ENCODE peak calls at places on chromosomes 13 and 19, in five cellular contexts. One of them, this sample, is unnamed.

GRCh38 chr13:51845574-51846318 is 769 bp upstream of the TMEM272 start:
- DNase-seq in ovary: no peak
- DNase-seq in AG09309: no peak
- DNase-seq in mucosa of descending colon: no peak
- DNase-seq in gastrocnemius medialis: no peak
- DNase-seq in this sample: no peak

GRCh38 chr13:19959141-19959830 is 759 bp downstream of the ZMYM2 start:
- DNase-seq in mucosa of descending colon: peak; percentile 84
- DNase-seq in ovary: peak; percentile 74
- DNase-seq in AG09309: no peak
- DNase-seq in gastrocnemius medialis: peak; percentile 42
- DNase-seq in this sample: no peak

GRCh38 chr13:23440821-23441608 is 7.5 kb upstream of the SACS start:
- DNase-seq in AG09309: no peak
- DNase-seq in mucosa of descending colon: no peak
- DNase-seq in gastrocnemius medialis: peak; percentile 84
- DNase-seq in ovary: no peak
- DNase-seq in this sample: no peak

GRCh38 chr13:43159007-43159406 is 135.6 kb downstream of the DNAJC15 start:
- DNase-seq in gastrocnemius medialis: no peak
- DNase-seq in ovary: no peak
- DNase-seq in AG09309: no peak
- DNase-seq in mucosa of descending colon: no peak
- DNase-seq in this sample: no peak

GRCh38 chr19:49954092-49954825 is 6.7 kb downstream of the SIGLEC11 start:
- DNase-seq in AG09309: no peak
- DNase-seq in mucosa of descending colon: peak; percentile 12
- DNase-seq in gastrocnemius medialis: no peak
- DNase-seq in ovary: peak; percentile 70
- DNase-seq in this sample: no peak

GRCh38 chr19:49256691-49257090 is 68.3 kb downstream of the SLC6A16 start:
- DNase-seq in AG09309: no peak
- DNase-seq in gastrocnemius medialis: no peak
- DNase-seq in ovary: no peak
- DNase-seq in mucosa of descending colon: no peak
- DNase-seq in this sample: no peak

GRCh38 chr13:69912576-69913074 is 195.0 kb upstream of the ATXN8OS start:
- DNase-seq in gastrocnemius medialis: no peak
- DNase-seq in mucosa of descending colon: no peak
- DNase-seq in ovary: no peak
- DNase-seq in AG09309: no peak
- DNase-seq in this sample: no peak

GRCh38 chr19:41443813-41444455 is 978 bp downstream of the ERICH4 start:
- DNase-seq in gastrocnemius medialis: no peak
- DNase-seq in ovary: peak; percentile 9
- DNase-seq in AG09309: no peak
- DNase-seq in mucosa of descending colon: no peak
- DNase-seq in this sample: no peak

GRCh38 chr19:484494-484893 is 11.8 kb upstream of the MADCAM1 start:
- DNase-seq in ovary: no peak
- DNase-seq in mucosa of descending colon: no peak
- DNase-seq in gastrocnemius medialis: no peak
- DNase-seq in AG09309: no peak
- DNase-seq in this sample: no peak

GRCh38 chr13:24118576-24118975 is 41.9 kb upstream of the SPATA13 start:
- DNase-seq in mucosa of descending colon: no peak
- DNase-seq in AG09309: no peak
- DNase-seq in ovary: no peak
- DNase-seq in gastrocnemius medialis: no peak
- DNase-seq in this sample: no peak

GRCh38 chr13:97310809-97311436 is 88.8 kb downstream of the MBNL2 start:
- DNase-seq in ovary: no peak
- DNase-seq in AG09309: no peak
- DNase-seq in mucosa of descending colon: no peak
- DNase-seq in gastrocnemius medialis: no peak
- DNase-seq in this sample: no peak

GRCh38 chr19:30361721-30362120 is 10.5 kb upstream of the ZNF536 start:
- DNase-seq in mucosa of descending colon: no peak
- DNase-seq in gastrocnemius medialis: no peak
- DNase-seq in AG09309: no peak
- DNase-seq in ovary: no peak
- DNase-seq in this sample: no peak

GRCh38 chr13:106493569-106493968 is 41.9 kb downstream of the EFNB2 start:
- DNase-seq in AG09309: no peak
- DNase-seq in ovary: no peak
- DNase-seq in gastrocnemius medialis: no peak
- DNase-seq in mucosa of descending colon: no peak
- DNase-seq in this sample: no peak

GRCh38 chr13:110984392-110984791 is 69.5 kb upstream of the ANKRD10 start:
- DNase-seq in ovary: no peak
- DNase-seq in gastrocnemius medialis: no peak
- DNase-seq in AG09309: no peak
- DNase-seq in mucosa of descending colon: no peak
- DNase-seq in this sample: no peak

DNA sequence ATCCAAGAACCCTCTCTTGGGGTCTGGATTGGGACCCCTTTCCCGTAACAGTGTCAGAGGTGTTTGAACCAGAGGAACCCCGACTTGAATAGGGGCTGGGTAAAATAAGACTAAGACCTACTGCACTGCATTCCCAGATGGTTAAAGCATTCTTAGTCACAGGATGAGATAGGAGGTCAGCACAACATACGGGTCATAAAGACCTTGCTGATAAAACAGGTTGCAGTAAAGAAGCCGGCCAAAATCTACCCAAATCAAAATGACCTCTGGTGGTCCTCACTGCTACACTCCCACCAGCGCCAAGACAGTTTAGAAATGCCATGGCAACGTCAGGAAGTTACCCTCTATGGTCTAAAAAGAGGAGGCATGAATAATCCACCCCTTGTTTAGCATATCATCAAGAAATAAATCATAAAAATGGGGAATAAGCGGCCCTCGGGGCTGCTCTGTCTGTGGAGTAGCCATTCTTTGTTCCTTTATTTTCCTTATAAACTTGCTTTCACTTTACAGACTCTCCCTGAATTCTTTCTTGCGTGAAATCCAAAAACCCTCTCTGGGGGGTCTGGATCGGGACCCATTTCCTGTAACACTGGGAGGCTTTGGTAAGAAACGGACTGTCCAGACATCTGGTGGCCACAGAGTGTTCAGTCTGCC is 4.4 kb upstream of the SIN3B start:
- DNase-seq in AG09309: peak; percentile 33
- DNase-seq in ovary: no peak
- DNase-seq in gastrocnemius medialis: no peak
- DNase-seq in mucosa of descending colon: no peak
- DNase-seq in this sample: no peak
- H3K4me3 ChIP-seq in AG09309: peak overlapping the region; percentile 27
- H3K4me3 ChIP-seq in ovary: peak overlapping the region; percentile 21
- H3K4me3 ChIP-seq in gastrocnemius medialis: peak overlapping the region; percentile 46
- H3K4me3 ChIP-seq in mucosa of descending colon: no peak overlapping the region
- H3K4me3 ChIP-seq in this sample: peak overlapping the region; percentile 44

DNA sequence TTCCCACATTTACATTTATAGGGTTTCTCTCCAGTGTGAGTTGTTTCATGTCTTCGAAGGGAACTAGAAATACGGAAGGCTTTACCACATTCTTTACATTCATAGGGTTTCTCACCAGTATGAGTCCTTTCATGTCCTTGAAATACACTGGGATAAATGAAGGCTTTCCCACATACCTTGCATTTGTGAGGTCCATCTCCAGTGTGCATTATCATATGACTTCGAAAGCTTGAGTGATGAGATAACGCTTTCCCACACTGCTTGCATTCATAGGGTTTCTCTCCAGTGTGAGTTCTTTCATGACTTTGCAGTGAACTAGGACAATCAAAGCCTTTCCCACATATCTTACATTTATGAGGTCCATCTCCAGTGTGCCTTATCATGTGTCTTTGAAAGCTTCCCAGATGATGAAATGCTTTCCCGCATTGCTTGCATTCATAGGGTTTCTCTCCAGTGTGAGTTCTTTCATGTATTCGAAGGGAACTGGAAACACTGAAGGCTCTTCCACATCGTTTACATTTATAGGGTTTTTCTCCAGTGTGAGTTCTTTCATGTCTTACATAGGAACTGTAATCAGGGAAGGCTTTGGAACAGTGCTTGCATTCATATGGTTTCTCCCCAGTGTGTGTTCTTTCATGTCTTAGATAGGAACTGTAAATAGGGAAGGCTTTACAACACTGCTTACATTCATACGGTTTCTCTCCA is 15.1 kb downstream of the ZNF442 start:
- DNase-seq in mucosa of descending colon: no peak
- DNase-seq in gastrocnemius medialis: no peak
- DNase-seq in ovary: no peak
- DNase-seq in AG09309: no peak
- DNase-seq in this sample: no peak
- H3K4me3 ChIP-seq in mucosa of descending colon: no peak overlapping the region
- H3K4me3 ChIP-seq in gastrocnemius medialis: no peak overlapping the region
- H3K4me3 ChIP-seq in ovary: no peak overlapping the region
- H3K4me3 ChIP-seq in AG09309: no peak overlapping the region
- H3K4me3 ChIP-seq in this sample: no peak overlapping the region

GRCh38 chr13:113726961-113727411 is 32.0 kb upstream of the TMEM255B start:
- DNase-seq in mucosa of descending colon: peak; percentile 64
- DNase-seq in AG09309: no peak
- DNase-seq in ovary: peak; percentile 36
- DNase-seq in gastrocnemius medialis: peak; percentile 37
- DNase-seq in this sample: no peak
- H3K4me3 ChIP-seq in mucosa of descending colon: no peak overlapping the region
- H3K4me3 ChIP-seq in AG09309: no peak overlapping the region
- H3K4me3 ChIP-seq in ovary: no peak overlapping the region
- H3K4me3 ChIP-seq in gastrocnemius medialis: no peak overlapping the region
- H3K4me3 ChIP-seq in this sample: no peak overlapping the region

GRCh38 chr13:91863699-91864098 is 465.3 kb downstream of the GPC5 start:
- DNase-seq in AG09309: no peak
- DNase-seq in gastrocnemius medialis: no peak
- DNase-seq in ovary: no peak
- DNase-seq in mucosa of descending colon: no peak
- DNase-seq in this sample: no peak

DNA sequence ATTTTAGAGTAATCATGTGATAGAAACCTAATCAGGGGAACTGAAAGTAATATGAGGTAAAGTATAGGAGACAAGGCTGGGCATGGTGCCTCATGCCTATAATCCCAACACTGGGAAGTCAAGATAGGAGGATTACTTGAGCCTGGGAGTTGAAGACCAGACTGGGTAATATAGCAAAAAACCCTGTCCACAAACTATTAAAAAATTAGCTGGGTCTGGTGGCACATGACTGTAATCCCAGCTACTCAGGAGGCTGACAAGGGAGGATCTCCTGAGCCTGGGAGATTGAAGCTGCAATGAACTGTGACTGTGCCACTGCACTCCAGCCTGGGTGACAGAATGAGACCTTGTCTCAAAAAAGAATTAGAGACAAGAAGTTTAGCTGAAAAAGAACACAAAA is 469.9 kb downstream of the GPC5 start:
- DNase-seq in gastrocnemius medialis: no peak
- DNase-seq in mucosa of descending colon: no peak
- DNase-seq in ovary: no peak
- DNase-seq in AG09309: no peak
- DNase-seq in this sample: no peak
- H3K4me3 ChIP-seq in gastrocnemius medialis: no peak overlapping the region
- H3K4me3 ChIP-seq in mucosa of descending colon: no peak overlapping the region
- H3K4me3 ChIP-seq in ovary: no peak overlapping the region
- H3K4me3 ChIP-seq in AG09309: no peak overlapping the region
- H3K4me3 ChIP-seq in this sample: no peak overlapping the region

DNA sequence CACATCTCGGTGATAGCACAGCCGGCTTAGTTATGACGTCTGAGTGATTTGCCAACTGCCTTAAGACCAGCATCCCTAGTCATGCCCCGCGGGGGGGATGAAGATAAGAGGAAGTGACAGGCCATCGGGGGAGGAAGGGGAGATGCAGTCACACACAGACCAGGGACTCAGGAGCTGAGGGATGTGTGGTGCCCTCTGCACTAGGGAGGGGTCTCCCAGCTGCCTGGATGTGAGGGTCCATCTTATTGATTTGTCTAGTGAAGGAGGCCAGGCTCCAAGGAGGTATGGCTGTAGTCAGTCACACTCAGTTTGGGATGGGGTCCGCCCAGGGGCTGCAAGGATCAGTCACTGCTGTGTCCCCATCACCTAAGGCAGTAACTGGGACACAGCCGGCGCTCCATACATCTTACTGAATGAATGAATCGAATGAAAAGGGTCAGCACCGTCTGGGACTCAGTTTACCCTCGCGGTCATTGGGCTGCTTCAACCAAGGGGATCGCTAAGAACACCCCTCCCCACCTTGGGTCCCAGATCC is 19.3 kb upstream of the ERCC1 start:
- DNase-seq in ovary: peak; percentile 52
- DNase-seq in AG09309: no peak
- DNase-seq in gastrocnemius medialis: peak; percentile 52
- DNase-seq in mucosa of descending colon: peak; percentile 75
- DNase-seq in this sample: no peak
- H3K4me3 ChIP-seq in ovary: peak overlapping the region; percentile 55
- H3K4me3 ChIP-seq in AG09309: peak overlapping the region; percentile 39
- H3K4me3 ChIP-seq in gastrocnemius medialis: peak overlapping the region; percentile 65
- H3K4me3 ChIP-seq in mucosa of descending colon: no peak overlapping the region
- H3K4me3 ChIP-seq in this sample: peak overlapping the region; percentile 61

DNA sequence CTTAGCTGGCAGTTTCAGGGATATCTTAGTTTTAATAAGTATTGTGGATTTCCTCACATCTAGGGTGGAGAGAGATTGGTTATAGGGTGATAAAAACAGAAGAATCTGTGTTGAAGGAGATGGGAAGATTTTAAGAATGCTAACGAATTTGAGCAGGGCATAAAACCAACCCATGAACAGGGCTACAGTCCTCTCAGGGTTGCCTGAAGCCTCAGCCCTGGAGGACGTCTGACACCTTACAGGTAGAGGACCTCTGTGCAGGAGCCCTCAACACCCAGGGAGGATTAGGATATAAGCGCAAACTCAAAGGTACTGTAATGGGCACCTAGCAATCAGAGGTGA is 461 bp upstream of the WASF3 start:
- DNase-seq in ovary: no peak
- DNase-seq in gastrocnemius medialis: no peak
- DNase-seq in mucosa of descending colon: no peak
- DNase-seq in AG09309: no peak
- DNase-seq in this sample: no peak
- H3K4me3 ChIP-seq in ovary: peak overlapping the region; percentile 59
- H3K4me3 ChIP-seq in gastrocnemius medialis: peak overlapping the region; percentile 69
- H3K4me3 ChIP-seq in mucosa of descending colon: no peak overlapping the region
- H3K4me3 ChIP-seq in AG09309: peak overlapping the region; percentile 47
- H3K4me3 ChIP-seq in this sample: peak overlapping the region; percentile 63